ENCODE peak calls at places on chromosome 22, in nine cellular contexts. One of them, this sample, is unnamed.

GRCh38 chr22:47020157-47020556 is 257.7 kb downstream of the TBC1D22A start:
- DNase-seq in Kasumi-1: no peak
- DNase-seq in HAP-1: no peak
- DNase-seq in natural killer cell treated with Interleukin-12 subunit alpha and Interleukin-12 subunit beta and Interleukin-15 and Interleukin-18, amount 100 ng/mL, for 72 hours: no peak
- DNase-seq in activated CD8-positive, alpha-beta memory T cell treated with anti-CD3 and anti-CD28 coated beads, Interleukin-2, amount 50 U/mL, for 4 hours: no peak
- DNase-seq in HL-60: no peak
- DNase-seq in kidney: no peak
- DNase-seq in activated effector memory CD4-positive, alpha-beta T cell treated with anti-CD3 and anti-CD28 coated beads, Interleukin-2, amount 50 U/mL, for 16 hours: no peak
- DNase-seq in NCI-H774: no peak
- DNase-seq in this sample: no peak

GRCh38 chr22:46081036-46081830 is 69.1 kb upstream of the PPARA start:
- DNase-seq in NCI-H774: no peak
- DNase-seq in kidney: peak
- DNase-seq in HAP-1: no peak
- DNase-seq in HL-60: no peak
- DNase-seq in activated effector memory CD4-positive, alpha-beta T cell treated with anti-CD3 and anti-CD28 coated beads, Interleukin-2, amount 50 U/mL, for 16 hours: peak
- DNase-seq in activated CD8-positive, alpha-beta memory T cell treated with anti-CD3 and anti-CD28 coated beads, Interleukin-2, amount 50 U/mL, for 4 hours: no peak
- DNase-seq in Kasumi-1: no peak
- DNase-seq in natural killer cell treated with Interleukin-12 subunit alpha and Interleukin-12 subunit beta and Interleukin-15 and Interleukin-18, amount 100 ng/mL, for 72 hours: peak
- DNase-seq in this sample: no peak

GRCh38 chr22:43802897-43803495 is 9.1 kb downstream of the EFCAB6 start:
- DNase-seq in kidney: no peak
- DNase-seq in NCI-H774: no peak
- DNase-seq in natural killer cell treated with Interleukin-12 subunit alpha and Interleukin-12 subunit beta and Interleukin-15 and Interleukin-18, amount 100 ng/mL, for 72 hours: no peak
- DNase-seq in activated CD8-positive, alpha-beta memory T cell treated with anti-CD3 and anti-CD28 coated beads, Interleukin-2, amount 50 U/mL, for 4 hours: no peak
- DNase-seq in Kasumi-1: no peak
- DNase-seq in HL-60: no peak
- DNase-seq in activated effector memory CD4-positive, alpha-beta T cell treated with anti-CD3 and anti-CD28 coated beads, Interleukin-2, amount 50 U/mL, for 16 hours: no peak
- DNase-seq in HAP-1: no peak
- DNase-seq in this sample: no peak

GRCh38 chr22:30767656-30768055 is 73.0 kb downstream of the OSBP2 start:
- DNase-seq in kidney: no peak
- DNase-seq in natural killer cell treated with Interleukin-12 subunit alpha and Interleukin-12 subunit beta and Interleukin-15 and Interleukin-18, amount 100 ng/mL, for 72 hours: no peak
- DNase-seq in HAP-1: no peak
- DNase-seq in NCI-H774: no peak
- DNase-seq in Kasumi-1: no peak
- DNase-seq in activated effector memory CD4-positive, alpha-beta T cell treated with anti-CD3 and anti-CD28 coated beads, Interleukin-2, amount 50 U/mL, for 16 hours: no peak
- DNase-seq in HL-60: no peak
- DNase-seq in activated CD8-positive, alpha-beta memory T cell treated with anti-CD3 and anti-CD28 coated beads, Interleukin-2, amount 50 U/mL, for 4 hours: no peak
- DNase-seq in this sample: no peak

GRCh38 chr22:48358886-48359612 is 1468.6 kb downstream of the BRD1 start:
- DNase-seq in HAP-1: no peak
- DNase-seq in Kasumi-1: no peak
- DNase-seq in HL-60: no peak
- DNase-seq in activated effector memory CD4-positive, alpha-beta T cell treated with anti-CD3 and anti-CD28 coated beads, Interleukin-2, amount 50 U/mL, for 16 hours: no peak
- DNase-seq in natural killer cell treated with Interleukin-12 subunit alpha and Interleukin-12 subunit beta and Interleukin-15 and Interleukin-18, amount 100 ng/mL, for 72 hours: no peak
- DNase-seq in NCI-H774: no peak
- DNase-seq in kidney: peak
- DNase-seq in activated CD8-positive, alpha-beta memory T cell treated with anti-CD3 and anti-CD28 coated beads, Interleukin-2, amount 50 U/mL, for 4 hours: peak
- DNase-seq in this sample: no peak

GRCh38 chr22:40855960-40856512 is 403 bp downstream of the ST13 start:
- DNase-seq in HL-60: peak
- DNase-seq in activated effector memory CD4-positive, alpha-beta T cell treated with anti-CD3 and anti-CD28 coated beads, Interleukin-2, amount 50 U/mL, for 16 hours: no peak
- DNase-seq in NCI-H774: no peak
- DNase-seq in natural killer cell treated with Interleukin-12 subunit alpha and Interleukin-12 subunit beta and Interleukin-15 and Interleukin-18, amount 100 ng/mL, for 72 hours: peak
- DNase-seq in HAP-1: no peak
- DNase-seq in activated CD8-positive, alpha-beta memory T cell treated with anti-CD3 and anti-CD28 coated beads, Interleukin-2, amount 50 U/mL, for 4 hours: no peak
- DNase-seq in Kasumi-1: no peak
- DNase-seq in kidney: peak
- DNase-seq in this sample: peak

GRCh38 chr22:36445158-36445668 is 36.2 kb downstream of the TXN2 start:
- DNase-seq in HAP-1: no peak
- DNase-seq in activated CD8-positive, alpha-beta memory T cell treated with anti-CD3 and anti-CD28 coated beads, Interleukin-2, amount 50 U/mL, for 4 hours: no peak
- DNase-seq in kidney: peak
- DNase-seq in activated effector memory CD4-positive, alpha-beta T cell treated with anti-CD3 and anti-CD28 coated beads, Interleukin-2, amount 50 U/mL, for 16 hours: no peak
- DNase-seq in NCI-H774: no peak
- DNase-seq in natural killer cell treated with Interleukin-12 subunit alpha and Interleukin-12 subunit beta and Interleukin-15 and Interleukin-18, amount 100 ng/mL, for 72 hours: no peak
- DNase-seq in Kasumi-1: no peak
- DNase-seq in HL-60: peak
- DNase-seq in this sample: no peak

GRCh38 chr22:45072322-45072903 is 62.6 kb upstream of the PHF21B start:
- DNase-seq in Kasumi-1: no peak
- DNase-seq in HL-60: no peak
- DNase-seq in activated CD8-positive, alpha-beta memory T cell treated with anti-CD3 and anti-CD28 coated beads, Interleukin-2, amount 50 U/mL, for 4 hours: no peak
- DNase-seq in NCI-H774: no peak
- DNase-seq in natural killer cell treated with Interleukin-12 subunit alpha and Interleukin-12 subunit beta and Interleukin-15 and Interleukin-18, amount 100 ng/mL, for 72 hours: no peak
- DNase-seq in HAP-1: no peak
- DNase-seq in activated effector memory CD4-positive, alpha-beta T cell treated with anti-CD3 and anti-CD28 coated beads, Interleukin-2, amount 50 U/mL, for 16 hours: no peak
- DNase-seq in kidney: peak
- DNase-seq in this sample: no peak

GRCh38 chr22:38038890-38039812 is 18.1 kb upstream of the PICK1 start:
- DNase-seq in HL-60: no peak
- DNase-seq in Kasumi-1: no peak
- DNase-seq in HAP-1: no peak
- DNase-seq in NCI-H774: no peak
- DNase-seq in natural killer cell treated with Interleukin-12 subunit alpha and Interleukin-12 subunit beta and Interleukin-15 and Interleukin-18, amount 100 ng/mL, for 72 hours: no peak
- DNase-seq in kidney: no peak
- DNase-seq in activated effector memory CD4-positive, alpha-beta T cell treated with anti-CD3 and anti-CD28 coated beads, Interleukin-2, amount 50 U/mL, for 16 hours: no peak
- DNase-seq in activated CD8-positive, alpha-beta memory T cell treated with anti-CD3 and anti-CD28 coated beads, Interleukin-2, amount 50 U/mL, for 4 hours: no peak
- DNase-seq in this sample: no peak

GRCh38 chr22:19909350-19910179 is 32.0 kb upstream of the COMT start:
- DNase-seq in NCI-H774: peak
- DNase-seq in activated CD8-positive, alpha-beta memory T cell treated with anti-CD3 and anti-CD28 coated beads, Interleukin-2, amount 50 U/mL, for 4 hours: peak
- DNase-seq in natural killer cell treated with Interleukin-12 subunit alpha and Interleukin-12 subunit beta and Interleukin-15 and Interleukin-18, amount 100 ng/mL, for 72 hours: peak
- DNase-seq in HAP-1: peak
- DNase-seq in Kasumi-1: peak
- DNase-seq in kidney: peak
- DNase-seq in activated effector memory CD4-positive, alpha-beta T cell treated with anti-CD3 and anti-CD28 coated beads, Interleukin-2, amount 50 U/mL, for 16 hours: peak
- DNase-seq in HL-60: peak
- DNase-seq in this sample: peak

GRCh38 chr22:41285441-41285819 is 557 bp downstream of the RANGAP1 start:
- DNase-seq in HL-60: peak
- DNase-seq in Kasumi-1: peak
- DNase-seq in activated CD8-positive, alpha-beta memory T cell treated with anti-CD3 and anti-CD28 coated beads, Interleukin-2, amount 50 U/mL, for 4 hours: peak
- DNase-seq in kidney: peak
- DNase-seq in activated effector memory CD4-positive, alpha-beta T cell treated with anti-CD3 and anti-CD28 coated beads, Interleukin-2, amount 50 U/mL, for 16 hours: peak
- DNase-seq in NCI-H774: no peak
- DNase-seq in natural killer cell treated with Interleukin-12 subunit alpha and Interleukin-12 subunit beta and Interleukin-15 and Interleukin-18, amount 100 ng/mL, for 72 hours: peak
- DNase-seq in HAP-1: no peak
- DNase-seq in this sample: peak

GRCh38 chr22:38843716-38844660 is at the start of gene NPTXR:
- DNase-seq in natural killer cell treated with Interleukin-12 subunit alpha and Interleukin-12 subunit beta and Interleukin-15 and Interleukin-18, amount 100 ng/mL, for 72 hours: no peak
- DNase-seq in activated effector memory CD4-positive, alpha-beta T cell treated with anti-CD3 and anti-CD28 coated beads, Interleukin-2, amount 50 U/mL, for 16 hours: peak
- DNase-seq in activated CD8-positive, alpha-beta memory T cell treated with anti-CD3 and anti-CD28 coated beads, Interleukin-2, amount 50 U/mL, for 4 hours: peak
- DNase-seq in NCI-H774: peak
- DNase-seq in HL-60: no peak
- DNase-seq in HAP-1: peak
- DNase-seq in kidney: no peak
- DNase-seq in Kasumi-1: no peak
- DNase-seq in this sample: peak

GRCh38 chr22:50111056-50111455 is 21.2 kb downstream of the MOV10L1 start:
- DNase-seq in NCI-H774: no peak
- DNase-seq in HL-60: no peak
- DNase-seq in natural killer cell treated with Interleukin-12 subunit alpha and Interleukin-12 subunit beta and Interleukin-15 and Interleukin-18, amount 100 ng/mL, for 72 hours: no peak
- DNase-seq in HAP-1: no peak
- DNase-seq in activated effector memory CD4-positive, alpha-beta T cell treated with anti-CD3 and anti-CD28 coated beads, Interleukin-2, amount 50 U/mL, for 16 hours: no peak
- DNase-seq in kidney: no peak
- DNase-seq in Kasumi-1: no peak
- DNase-seq in activated CD8-positive, alpha-beta memory T cell treated with anti-CD3 and anti-CD28 coated beads, Interleukin-2, amount 50 U/mL, for 4 hours: no peak
- DNase-seq in this sample: no peak

GRCh38 chr22:46537221-46537945 is at the start of gene CELSR1:
- DNase-seq in activated CD8-positive, alpha-beta memory T cell treated with anti-CD3 and anti-CD28 coated beads, Interleukin-2, amount 50 U/mL, for 4 hours: no peak
- DNase-seq in HAP-1: peak
- DNase-seq in activated effector memory CD4-positive, alpha-beta T cell treated with anti-CD3 and anti-CD28 coated beads, Interleukin-2, amount 50 U/mL, for 16 hours: peak
- DNase-seq in natural killer cell treated with Interleukin-12 subunit alpha and Interleukin-12 subunit beta and Interleukin-15 and Interleukin-18, amount 100 ng/mL, for 72 hours: no peak
- DNase-seq in HL-60: peak
- DNase-seq in NCI-H774: no peak
- DNase-seq in kidney: peak
- DNase-seq in Kasumi-1: no peak
- DNase-seq in this sample: no peak

GRCh38 chr22:19497245-19497644 is 17.5 kb downstream of the CDC45 start:
- DNase-seq in natural killer cell treated with Interleukin-12 subunit alpha and Interleukin-12 subunit beta and Interleukin-15 and Interleukin-18, amount 100 ng/mL, for 72 hours: no peak
- DNase-seq in activated effector memory CD4-positive, alpha-beta T cell treated with anti-CD3 and anti-CD28 coated beads, Interleukin-2, amount 50 U/mL, for 16 hours: no peak
- DNase-seq in HAP-1: no peak
- DNase-seq in NCI-H774: no peak
- DNase-seq in kidney: no peak
- DNase-seq in Kasumi-1: no peak
- DNase-seq in activated CD8-positive, alpha-beta memory T cell treated with anti-CD3 and anti-CD28 coated beads, Interleukin-2, amount 50 U/mL, for 4 hours: no peak
- DNase-seq in HL-60: no peak
- DNase-seq in this sample: peak

GRCh38 chr22:20433191-20433590 is 4.4 kb downstream of the SCARF2 start:
- DNase-seq in activated CD8-positive, alpha-beta memory T cell treated with anti-CD3 and anti-CD28 coated beads, Interleukin-2, amount 50 U/mL, for 4 hours: no peak
- DNase-seq in activated effector memory CD4-positive, alpha-beta T cell treated with anti-CD3 and anti-CD28 coated beads, Interleukin-2, amount 50 U/mL, for 16 hours: no peak
- DNase-seq in natural killer cell treated with Interleukin-12 subunit alpha and Interleukin-12 subunit beta and Interleukin-15 and Interleukin-18, amount 100 ng/mL, for 72 hours: no peak
- DNase-seq in HAP-1: no peak
- DNase-seq in Kasumi-1: no peak
- DNase-seq in kidney: peak
- DNase-seq in NCI-H774: no peak
- DNase-seq in HL-60: no peak
- DNase-seq in this sample: no peak

GRCh38 chr22:28801845-28802594 is 1.7 kb upstream of the XBP1 start:
- DNase-seq in activated CD8-positive, alpha-beta memory T cell treated with anti-CD3 and anti-CD28 coated beads, Interleukin-2, amount 50 U/mL, for 4 hours: no peak
- DNase-seq in activated effector memory CD4-positive, alpha-beta T cell treated with anti-CD3 and anti-CD28 coated beads, Interleukin-2, amount 50 U/mL, for 16 hours: no peak
- DNase-seq in HAP-1: peak
- DNase-seq in natural killer cell treated with Interleukin-12 subunit alpha and Interleukin-12 subunit beta and Interleukin-15 and Interleukin-18, amount 100 ng/mL, for 72 hours: no peak
- DNase-seq in Kasumi-1: peak
- DNase-seq in NCI-H774: no peak
- DNase-seq in kidney: peak
- DNase-seq in HL-60: peak
- DNase-seq in this sample: peak

GRCh38 chr22:19803736-19804267 is 43.2 kb downstream of the TBX1 start:
- DNase-seq in HL-60: no peak
- DNase-seq in activated effector memory CD4-positive, alpha-beta T cell treated with anti-CD3 and anti-CD28 coated beads, Interleukin-2, amount 50 U/mL, for 16 hours: no peak
- DNase-seq in HAP-1: no peak
- DNase-seq in kidney: peak
- DNase-seq in NCI-H774: no peak
- DNase-seq in natural killer cell treated with Interleukin-12 subunit alpha and Interleukin-12 subunit beta and Interleukin-15 and Interleukin-18, amount 100 ng/mL, for 72 hours: no peak
- DNase-seq in Kasumi-1: no peak
- DNase-seq in activated CD8-positive, alpha-beta memory T cell treated with anti-CD3 and anti-CD28 coated beads, Interleukin-2, amount 50 U/mL, for 4 hours: no peak
- DNase-seq in this sample: no peak

GRCh38 chr22:44677299-44678244 is 24.4 kb upstream of the PRR5 start:
- DNase-seq in kidney: no peak
- DNase-seq in HAP-1: no peak
- DNase-seq in HL-60: no peak
- DNase-seq in natural killer cell treated with Interleukin-12 subunit alpha and Interleukin-12 subunit beta and Interleukin-15 and Interleukin-18, amount 100 ng/mL, for 72 hours: no peak
- DNase-seq in Kasumi-1: no peak
- DNase-seq in activated effector memory CD4-positive, alpha-beta T cell treated with anti-CD3 and anti-CD28 coated beads, Interleukin-2, amount 50 U/mL, for 16 hours: no peak
- DNase-seq in activated CD8-positive, alpha-beta memory T cell treated with anti-CD3 and anti-CD28 coated beads, Interleukin-2, amount 50 U/mL, for 4 hours: no peak
- DNase-seq in NCI-H774: no peak
- DNase-seq in this sample: peak

GRCh38 chr22:20155330-20156041 is 4.6 kb upstream of the CCDC188 start:
- DNase-seq in activated CD8-positive, alpha-beta memory T cell treated with anti-CD3 and anti-CD28 coated beads, Interleukin-2, amount 50 U/mL, for 4 hours: no peak
- DNase-seq in activated effector memory CD4-positive, alpha-beta T cell treated with anti-CD3 and anti-CD28 coated beads, Interleukin-2, amount 50 U/mL, for 16 hours: no peak
- DNase-seq in NCI-H774: peak
- DNase-seq in HAP-1: no peak
- DNase-seq in natural killer cell treated with Interleukin-12 subunit alpha and Interleukin-12 subunit beta and Interleukin-15 and Interleukin-18, amount 100 ng/mL, for 72 hours: no peak
- DNase-seq in Kasumi-1: no peak
- DNase-seq in kidney: peak
- DNase-seq in HL-60: peak
- DNase-seq in this sample: no peak

GRCh38 chr22:44889233-44889878 is 120.4 kb downstream of the PHF21B start:
- DNase-seq in NCI-H774: no peak
- DNase-seq in kidney: peak
- DNase-seq in HL-60: no peak
- DNase-seq in Kasumi-1: no peak
- DNase-seq in activated CD8-positive, alpha-beta memory T cell treated with anti-CD3 and anti-CD28 coated beads, Interleukin-2, amount 50 U/mL, for 4 hours: peak
- DNase-seq in activated effector memory CD4-positive, alpha-beta T cell treated with anti-CD3 and anti-CD28 coated beads, Interleukin-2, amount 50 U/mL, for 16 hours: no peak
- DNase-seq in HAP-1: no peak
- DNase-seq in natural killer cell treated with Interleukin-12 subunit alpha and Interleukin-12 subunit beta and Interleukin-15 and Interleukin-18, amount 100 ng/mL, for 72 hours: no peak
- DNase-seq in this sample: no peak

GRCh38 chr22:25137577-25138525 is 61.8 kb upstream of the CRYBB3 start:
- DNase-seq in Kasumi-1: no peak
- DNase-seq in natural killer cell treated with Interleukin-12 subunit alpha and Interleukin-12 subunit beta and Interleukin-15 and Interleukin-18, amount 100 ng/mL, for 72 hours: no peak
- DNase-seq in kidney: no peak
- DNase-seq in NCI-H774: no peak
- DNase-seq in HL-60: no peak
- DNase-seq in activated CD8-positive, alpha-beta memory T cell treated with anti-CD3 and anti-CD28 coated beads, Interleukin-2, amount 50 U/mL, for 4 hours: no peak
- DNase-seq in HAP-1: no peak
- DNase-seq in activated effector memory CD4-positive, alpha-beta T cell treated with anti-CD3 and anti-CD28 coated beads, Interleukin-2, amount 50 U/mL, for 16 hours: no peak
- DNase-seq in this sample: peak

GRCh38 chr22:28341001-28341400 is 338.6 kb downstream of the TTC28 start:
- DNase-seq in kidney: no peak
- DNase-seq in activated CD8-positive, alpha-beta memory T cell treated with anti-CD3 and anti-CD28 coated beads, Interleukin-2, amount 50 U/mL, for 4 hours: no peak
- DNase-seq in Kasumi-1: peak
- DNase-seq in HAP-1: no peak
- DNase-seq in activated effector memory CD4-positive, alpha-beta T cell treated with anti-CD3 and anti-CD28 coated beads, Interleukin-2, amount 50 U/mL, for 16 hours: no peak
- DNase-seq in natural killer cell treated with Interleukin-12 subunit alpha and Interleukin-12 subunit beta and Interleukin-15 and Interleukin-18, amount 100 ng/mL, for 72 hours: no peak
- DNase-seq in NCI-H774: no peak
- DNase-seq in HL-60: no peak
- DNase-seq in this sample: no peak

GRCh38 chr22:35742342-35743100 is 24.8 kb downstream of the APOL5 start:
- DNase-seq in kidney: no peak
- DNase-seq in HAP-1: no peak
- DNase-seq in natural killer cell treated with Interleukin-12 subunit alpha and Interleukin-12 subunit beta and Interleukin-15 and Interleukin-18, amount 100 ng/mL, for 72 hours: no peak
- DNase-seq in activated effector memory CD4-positive, alpha-beta T cell treated with anti-CD3 and anti-CD28 coated beads, Interleukin-2, amount 50 U/mL, for 16 hours: no peak
- DNase-seq in HL-60: no peak
- DNase-seq in Kasumi-1: no peak
- DNase-seq in activated CD8-positive, alpha-beta memory T cell treated with anti-CD3 and anti-CD28 coated beads, Interleukin-2, amount 50 U/mL, for 4 hours: no peak
- DNase-seq in NCI-H774: no peak
- DNase-seq in this sample: peak

GRCh38 chr22:26842103-26842502 is 184.7 kb downstream of the MIAT start:
- DNase-seq in HL-60: no peak
- DNase-seq in Kasumi-1: no peak
- DNase-seq in HAP-1: no peak
- DNase-seq in activated effector memory CD4-positive, alpha-beta T cell treated with anti-CD3 and anti-CD28 coated beads, Interleukin-2, amount 50 U/mL, for 16 hours: no peak
- DNase-seq in NCI-H774: no peak
- DNase-seq in activated CD8-positive, alpha-beta memory T cell treated with anti-CD3 and anti-CD28 coated beads, Interleukin-2, amount 50 U/mL, for 4 hours: no peak
- DNase-seq in kidney: no peak
- DNase-seq in natural killer cell treated with Interleukin-12 subunit alpha and Interleukin-12 subunit beta and Interleukin-15 and Interleukin-18, amount 100 ng/mL, for 72 hours: no peak
- DNase-seq in this sample: no peak

GRCh38 chr22:45201678-45202332 is 38.1 kb downstream of the NUP50 start:
- DNase-seq in HL-60: no peak
- DNase-seq in activated effector memory CD4-positive, alpha-beta T cell treated with anti-CD3 and anti-CD28 coated beads, Interleukin-2, amount 50 U/mL, for 16 hours: no peak
- DNase-seq in natural killer cell treated with Interleukin-12 subunit alpha and Interleukin-12 subunit beta and Interleukin-15 and Interleukin-18, amount 100 ng/mL, for 72 hours: no peak
- DNase-seq in kidney: no peak
- DNase-seq in NCI-H774: no peak
- DNase-seq in Kasumi-1: no peak
- DNase-seq in HAP-1: no peak
- DNase-seq in activated CD8-positive, alpha-beta memory T cell treated with anti-CD3 and anti-CD28 coated beads, Interleukin-2, amount 50 U/mL, for 4 hours: no peak
- DNase-seq in this sample: no peak

GRCh38 chr22:43880743-43881055 is 11.1 kb downstream of the PNPLA5 start:
- DNase-seq in natural killer cell treated with Interleukin-12 subunit alpha and Interleukin-12 subunit beta and Interleukin-15 and Interleukin-18, amount 100 ng/mL, for 72 hours: no peak
- DNase-seq in NCI-H774: no peak
- DNase-seq in HL-60: no peak
- DNase-seq in kidney: no peak
- DNase-seq in HAP-1: no peak
- DNase-seq in Kasumi-1: no peak
- DNase-seq in activated CD8-positive, alpha-beta memory T cell treated with anti-CD3 and anti-CD28 coated beads, Interleukin-2, amount 50 U/mL, for 4 hours: no peak
- DNase-seq in activated effector memory CD4-positive, alpha-beta T cell treated with anti-CD3 and anti-CD28 coated beads, Interleukin-2, amount 50 U/mL, for 16 hours: no peak
- DNase-seq in this sample: no peak

GRCh38 chr22:36333632-36334031 is 54.1 kb downstream of the MYH9 start:
- DNase-seq in activated effector memory CD4-positive, alpha-beta T cell treated with anti-CD3 and anti-CD28 coated beads, Interleukin-2, amount 50 U/mL, for 16 hours: no peak
- DNase-seq in Kasumi-1: no peak
- DNase-seq in HL-60: no peak
- DNase-seq in kidney: no peak
- DNase-seq in HAP-1: no peak
- DNase-seq in NCI-H774: no peak
- DNase-seq in activated CD8-positive, alpha-beta memory T cell treated with anti-CD3 and anti-CD28 coated beads, Interleukin-2, amount 50 U/mL, for 4 hours: no peak
- DNase-seq in natural killer cell treated with Interleukin-12 subunit alpha and Interleukin-12 subunit beta and Interleukin-15 and Interleukin-18, amount 100 ng/mL, for 72 hours: no peak
- DNase-seq in this sample: no peak

GRCh38 chr22:28930357-28931007 is 47.1 kb downstream of the ZNRF3 start:
- DNase-seq in activated effector memory CD4-positive, alpha-beta T cell treated with anti-CD3 and anti-CD28 coated beads, Interleukin-2, amount 50 U/mL, for 16 hours: no peak
- DNase-seq in natural killer cell treated with Interleukin-12 subunit alpha and Interleukin-12 subunit beta and Interleukin-15 and Interleukin-18, amount 100 ng/mL, for 72 hours: no peak
- DNase-seq in kidney: no peak
- DNase-seq in HL-60: no peak
- DNase-seq in Kasumi-1: no peak
- DNase-seq in NCI-H774: no peak
- DNase-seq in HAP-1: no peak
- DNase-seq in activated CD8-positive, alpha-beta memory T cell treated with anti-CD3 and anti-CD28 coated beads, Interleukin-2, amount 50 U/mL, for 4 hours: no peak
- DNase-seq in this sample: no peak

GRCh38 chr22:29511126-29511854 is 31.3 kb downstream of the NEFH start:
- DNase-seq in HL-60: no peak
- DNase-seq in activated effector memory CD4-positive, alpha-beta T cell treated with anti-CD3 and anti-CD28 coated beads, Interleukin-2, amount 50 U/mL, for 16 hours: peak
- DNase-seq in activated CD8-positive, alpha-beta memory T cell treated with anti-CD3 and anti-CD28 coated beads, Interleukin-2, amount 50 U/mL, for 4 hours: no peak
- DNase-seq in HAP-1: no peak
- DNase-seq in NCI-H774: no peak
- DNase-seq in natural killer cell treated with Interleukin-12 subunit alpha and Interleukin-12 subunit beta and Interleukin-15 and Interleukin-18, amount 100 ng/mL, for 72 hours: no peak
- DNase-seq in kidney: no peak
- DNase-seq in Kasumi-1: no peak
- DNase-seq in this sample: no peak

GRCh38 chr22:29049655-29050263 is 11.9 kb downstream of the C22orf31 start:
- DNase-seq in kidney: no peak
- DNase-seq in Kasumi-1: no peak
- DNase-seq in natural killer cell treated with Interleukin-12 subunit alpha and Interleukin-12 subunit beta and Interleukin-15 and Interleukin-18, amount 100 ng/mL, for 72 hours: no peak
- DNase-seq in HL-60: no peak
- DNase-seq in activated CD8-positive, alpha-beta memory T cell treated with anti-CD3 and anti-CD28 coated beads, Interleukin-2, amount 50 U/mL, for 4 hours: no peak
- DNase-seq in activated effector memory CD4-positive, alpha-beta T cell treated with anti-CD3 and anti-CD28 coated beads, Interleukin-2, amount 50 U/mL, for 16 hours: no peak
- DNase-seq in HAP-1: no peak
- DNase-seq in NCI-H774: no peak
- DNase-seq in this sample: no peak